ENCODE peak calls at places on chromosome 6, in eight cellular contexts. E is B cell; F is OCI-LY7; V is naive thymus-derived CD8-positive, alpha-beta T cell; D is CD8-positive, alpha-beta T cell; Y is pancreas; K is heart right ventricle; N is NCI-H510A treated with DMSO at 0.1 percent for 48 hours. S is an unnamed sample.

GRCh38 chr6:17580518-17581048 is 19.5 kb upstream of the FAM8A1 start:
- DNase-seq in E (peak), F (no peak), V (peak), D (peak), Y (peak), K (no peak), N (peak), S (no peak)

GRCh38 chr6:122692175-122692598 is 82.0 kb downstream of the PKIB start:
- DNase-seq in E (no peak), F (no peak), V (no peak), D (no peak), Y (no peak), K (no peak), N (no peak), S (no peak)

GRCh38 chr6:123338394-123338793 is 298.4 kb downstream of the TRDN start:
- DNase-seq in E (no peak), F (no peak), V (no peak), D (no peak), Y (no peak), K (no peak), N (peak), S (no peak)

GRCh38 chr6:44663860-44664584 is 276.5 kb downstream of the CDC5L start:
- DNase-seq in E (no peak), F (no peak), V (no peak), D (no peak), Y (no peak), K (no peak), N (no peak), S (no peak)

GRCh38 chr6:55998586-55998985 is 123.2 kb upstream of the BMP5 start:
- DNase-seq in E (no peak), F (no peak), V (no peak), D (no peak), Y (no peak), K (no peak), N (no peak), S (no peak)

GRCh38 chr6:47655719-47656595 is 42.4 kb upstream of the ADGRF4 start:
- DNase-seq in E (no peak), F (no peak), V (no peak), D (no peak), Y (no peak), K (no peak), N (peak), S (peak)

GRCh38 chr6:55670850-55671413 is 91.9 kb upstream of the HMGCLL1 start:
- DNase-seq in E (no peak), F (no peak), V (no peak), D (no peak), Y (no peak), K (no peak), N (no peak), S (no peak)

GRCh38 chr6:13531956-13532355 is 42.4 kb upstream of the SIRT5 start:
- DNase-seq in E (no peak), F (no peak), V (no peak), D (no peak), Y (no peak), K (no peak), N (no peak), S (no peak)

GRCh38 chr6:26350858-26351543 is 14.0 kb upstream of the BTN3A2 start:
- DNase-seq in E (no peak), F (no peak), V (no peak), D (no peak), Y (no peak), K (no peak), N (no peak), S (no peak)

GRCh38 chr6:44119704-44120262 is 7.5 kb downstream of the MRPL14 start:
- DNase-seq in E (no peak), F (no peak), V (no peak), D (no peak), Y (no peak), K (no peak), N (no peak), S (no peak)

GRCh38 chr6:43831211-43831610 is 61.2 kb downstream of the VEGFA start:
- DNase-seq in E (no peak), F (no peak), V (no peak), D (no peak), Y (no peak), K (no peak), N (no peak), S (peak)

GRCh38 chr6:29861521-29862255 is 34.1 kb downstream of the HLA-G start:
- DNase-seq in E (no peak), F (no peak), V (no peak), D (no peak), Y (no peak), K (no peak), N (no peak), S (no peak)

S was measured in colonic mucosa.